ENCODE peak calls at places on chromosomes 4 and X, in four cellular contexts. U is CD4-positive, CD25-positive, alpha-beta regulatory T cell; O is renal cortical epithelial cell; Z is nephron progenitor cell. H is an unnamed sample.

GRCh38 chrX:9788908-9789307 is 2.7 kb downstream of the SHROOM2 start:
- DNase-seq in U (no peak), O (peak), Z (no peak), H (no peak)

GRCh38 chrX:8879750-8880149 is 78.6 kb upstream of the FAM9A start:
- DNase-seq in U (no peak), O (no peak), Z (peak), H (peak)

GRCh38 chr4:174047363-174047762 is 236.1 kb downstream of the FBXO8 start:
- DNase-seq in U (no peak), O (no peak), Z (no peak), H (no peak)

GRCh38 chrX:114162068-114162735 is 421.7 kb upstream of the HTR2C start:
- DNase-seq in U (no peak), O (no peak), Z (peak), H (no peak)

GRCh38 chrX:148354906-148355305 is 145.5 kb upstream of the AFF2 start:
- DNase-seq in U (no peak), O (peak), Z (no peak), H (no peak)

GRCh38 chrX:2610246-2611170 is 80.6 kb upstream of the CD99 start:
- DNase-seq in U (no peak), O (no peak), Z (no peak), H (no peak)

GRCh38 chr4:21517460-21517859 is 431.1 kb downstream of the KCNIP4 start:
- DNase-seq in U (no peak), O (peak), Z (no peak), H (no peak)

GRCh38 chr4:137703225-137703624 is 170.9 kb upstream of the PCDH18 start:
- DNase-seq in U (no peak), O (no peak), Z (no peak), H (no peak)

GRCh38 chrX:80285131-80285773 is 135.0 kb upstream of the TENT5D start:
- DNase-seq in U (no peak), O (peak), Z (peak), H (no peak)

GRCh38 chr4:7291372-7292135 is 99.2 kb downstream of the SORCS2 start:
- DNase-seq in U (no peak), O (peak), Z (no peak), H (no peak)

GRCh38 chrX:850471-850916 is 219.9 kb downstream of the SHOX start:
- DNase-seq in U (no peak), O (no peak), Z (no peak), H (no peak)

GRCh38 chr4:17781072-17781830 is at the start of gene FAM184B:
- DNase-seq in U (no peak), O (no peak), Z (peak), H (no peak)

GRCh38 chr4:1727117-1728031 is 6.1 kb downstream of the TACC3 start:
- DNase-seq in U (no peak), O (peak), Z (no peak), H (peak)

H was measured in CD4-positive, alpha-beta memory T cell.